ENCODE peak calls at places on chromosome 4, in five cellular contexts. I, G, F, S and R are unnamed samples.

GRCh38 chr4:188387134-188387791 is 248.0 kb downstream of the TRIML1 start:
- DNase-seq in F (no peak), G (no peak), I (no peak), S (no peak), R (no peak)

GRCh38 chr4:47639531-47639930 is 154.5 kb downstream of the ATP10D start:
- DNase-seq in G (no peak), I (no peak), F (peak), S (no peak), R (no peak)

GRCh38 chr4:174398728-174399127 is 115.0 kb downstream of the CEP44 start:
- DNase-seq in S (peak), G (no peak), F (peak), I (no peak), R (no peak)

GRCh38 chr4:2494992-2495391 is 26.1 kb downstream of the RNF4 start:
- DNase-seq in F (no peak), I (no peak), G (no peak), S (peak), R (no peak)

GRCh38 chr4:183563874-183564273 is 59.0 kb downstream of the ING2 start:
- DNase-seq in I (no peak), F (peak), G (no peak), S (peak), R (no peak)

GRCh38 chr4:183469327-183469726 is 24.9 kb downstream of the CDKN2AIP start:
- DNase-seq in S (no peak), I (no peak), G (no peak), F (no peak), R (no peak)

GRCh38 chr4:40233227-40233626 is 36.4 kb downstream of the RHOH start:
- DNase-seq in G (no peak), I (no peak), S (no peak), F (no peak), R (no peak)

GRCh38 chr4:122218762-122219161 is 66.6 kb downstream of the BLTP1 start:
- DNase-seq in S (peak), G (no peak), F (no peak), I (no peak), R (no peak)

GRCh38 chr4:5753766-5754528 is 42.9 kb downstream of the EVC start:
- DNase-seq in I (no peak), S (peak), G (no peak), F (peak), R (no peak)

GRCh38 chr4:73608677-73609594 is 11.3 kb downstream of the RASSF6 start:
- DNase-seq in I (no peak), G (no peak), S (peak), F (no peak), R (no peak)

GRCh38 chr4:115918149-115918548 is 804.7 kb upstream of the NDST4 start:
- DNase-seq in F (no peak), S (no peak), G (no peak), I (no peak), R (no peak)

GRCh38 chr4:2793578-2793919 is 664 bp downstream of the SH3BP2 start:
- DNase-seq in G (no peak), I (no peak), S (peak), F (peak), R (no peak)

GRCh38 chr4:28449080-28449479 is 1588.4 kb downstream of the STIM2 start:
- DNase-seq in F (no peak), I (no peak), G (no peak), S (peak), R (no peak)

GRCh38 chr4:56976283-56976877 is 1.0 kb downstream of the NOA1 start:
- DNase-seq in S (no peak), I (no peak), G (no peak), F (no peak), R (no peak)

GRCh38 chr4:33150139-33150538 is 2430.0 kb downstream of the PCDH7 start:
- DNase-seq in G (no peak), I (no peak), S (no peak), F (no peak), R (no peak)

GRCh38 chr4:158295053-158295452 is 84.8 kb downstream of the TMEM144 start:
- DNase-seq in G (no peak), I (no peak), F (no peak), S (peak), R (no peak)

GRCh38 chr4:70721747-70722146 is at the start of gene RUFY3:
- DNase-seq in G (no peak), I (no peak), F (peak), S (peak), R (no peak)

GRCh38 chr4:169604131-169604900 is 8.1 kb downstream of the NEK1 start:
- DNase-seq in G (no peak), F (peak), S (peak), I (no peak), R (no peak)

GRCh38 chr4:174864031-174864430 is 35.0 kb upstream of the GLRA3 start:
- DNase-seq in G (no peak), F (no peak), S (no peak), I (no peak), R (no peak)

GRCh38 chr4:44425614-44426208 is 22.9 kb downstream of the KCTD8 start:
- DNase-seq in G (no peak), S (peak), I (no peak), F (no peak), R (no peak)

GRCh38 chr4:26717332-26717731 is 133.4 kb downstream of the TBC1D19 start:
- DNase-seq in I (no peak), S (peak), G (no peak), F (peak), R (no peak)

GRCh38 chr4:86657382-86657781 is 63.3 kb downstream of the PTPN13 start:
- DNase-seq in G (no peak), S (no peak), F (no peak), I (no peak), R (no peak)

GRCh38 chr4:4950891-4951290 is 68.4 kb downstream of the CYTL1 start:
- DNase-seq in S (no peak), G (no peak), I (no peak), F (no peak), R (no peak)

GRCh38 chr4:112563431-112564200 is 47.6 kb upstream of the NEUROG2 start:
- DNase-seq in S (no peak), F (no peak), I (no peak), G (no peak), R (no peak)

GRCh38 chr4:159272341-159273125 is 169.7 kb downstream of the RAPGEF2 start:
- DNase-seq in F (no peak), I (no peak), S (peak), G (no peak), R (no peak)

GRCh38 chr4:119204898-119205297 is 7.6 kb upstream of the USP53 start:
- DNase-seq in F (no peak), G (no peak), S (peak), I (no peak), R (peak)

GRCh38 chr4:84063618-84064017 is 435.5 kb downstream of the NKX6-1 start:
- DNase-seq in I (no peak), S (no peak), F (no peak), G (no peak), R (no peak)

GRCh38 chr4:37446016-37446415 is 201.5 kb downstream of the NWD2 start:
- DNase-seq in I (no peak), S (no peak), F (peak), G (no peak), R (no peak)

GRCh38 chr4:137387924-137388323 is 144.4 kb downstream of the PCDH18 start:
- DNase-seq in S (peak), F (peak), I (no peak), G (no peak), R (no peak)

GRCh38 chr4:48780867-48781219 is 764 bp upstream of the FRYL start:
- DNase-seq in G (peak), I (no peak), F (peak), S (peak), R (peak)

GRCh38 chr4:89212666-89213381 is 94.8 kb downstream of the GPRIN3 start:
- DNase-seq in F (peak), G (no peak), I (no peak), S (no peak), R (no peak)

GRCh38 chr4:39464886-39465501 is 6.1 kb downstream of the LIAS start:
- DNase-seq in G (no peak), S (peak), I (peak), F (peak), R (no peak)

GRCh38 chr4:17033256-17034245 is 135.1 kb upstream of the LDB2 start:
- DNase-seq in G (no peak), I (no peak), S (peak), F (peak), R (no peak)

GRCh38 chr4:86592553-86593249 is 1.4 kb upstream of the PTPN13 start:
- DNase-seq in F (peak), S (no peak), G (no peak), I (no peak), R (no peak)

GRCh38 chr4:78152795-78153194 is 95.7 kb downstream of the FRAS1 start:
- DNase-seq in G (no peak), F (no peak), I (no peak), S (no peak), R (no peak)

GRCh38 chr4:66791686-66792085 is 753.6 kb downstream of the CENPC start:
- DNase-seq in I (no peak), S (no peak), F (no peak), G (no peak), R (no peak)

GRCh38 chr4:153206534-153206933 is 2.3 kb downstream of the TRIM2 start:
- DNase-seq in S (no peak), F (no peak), G (no peak), I (no peak), R (no peak)

GRCh38 chr4:77043507-77044131 is 32.2 kb downstream of the CCNI start:
- DNase-seq in I (no peak), S (peak), F (no peak), G (no peak), R (no peak)

GRCh38 chr4:42397635-42398447 is 553 bp downstream of the SHISA3 start:
- DNase-seq in I (no peak), S (peak), F (peak), G (no peak), R (no peak)
- H3K4me3 ChIP-seq in I (peak), S (peak), F (peak), G (peak), R (no peak)

GRCh38 chr4:176268963-176269362 is at the start of gene ASB5:
- DNase-seq in I (no peak), S (no peak), F (no peak), G (no peak), R (no peak)

GRCh38 chr4:176271749-176272148 is 2.7 kb upstream of the ASB5 start:
- DNase-seq in G (no peak), I (no peak), S (peak), F (peak), R (no peak)

GRCh38 chr4:176272799-176273198 is 3.8 kb upstream of the ASB5 start:
- DNase-seq in F (no peak), I (no peak), S (no peak), G (no peak), R (no peak)

GRCh38 chr4:176273741-176274140 is 4.7 kb upstream of the ASB5 start:
- DNase-seq in S (no peak), I (no peak), G (no peak), F (peak), R (no peak)

DNA sequence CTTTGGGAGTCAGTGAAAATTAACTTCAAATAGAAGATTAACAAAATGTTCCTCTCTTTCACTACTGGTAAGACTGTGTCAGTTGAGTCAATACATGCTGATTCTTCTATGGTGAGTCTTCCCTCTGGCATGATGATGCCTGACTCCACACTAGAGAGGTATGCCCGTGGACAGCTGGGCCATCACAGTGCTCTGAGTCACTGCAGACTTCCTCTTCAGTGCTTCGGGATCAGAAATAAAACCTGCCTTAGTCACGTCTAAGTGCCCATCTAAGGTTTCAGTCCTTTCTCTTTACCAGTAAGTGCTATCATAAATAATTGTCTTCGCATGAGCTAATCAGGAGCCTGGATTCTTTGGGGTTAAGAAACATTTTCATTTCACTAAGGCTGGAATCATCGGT is 1.6 kb upstream of the ASB5 start:
- DNase-seq in I (no peak), G (no peak), S (peak), F (peak), R (no peak)
- H3K4me3 ChIP-seq in I (no peak), G (no peak), S (no peak), F (peak), R (no peak)

DNA sequence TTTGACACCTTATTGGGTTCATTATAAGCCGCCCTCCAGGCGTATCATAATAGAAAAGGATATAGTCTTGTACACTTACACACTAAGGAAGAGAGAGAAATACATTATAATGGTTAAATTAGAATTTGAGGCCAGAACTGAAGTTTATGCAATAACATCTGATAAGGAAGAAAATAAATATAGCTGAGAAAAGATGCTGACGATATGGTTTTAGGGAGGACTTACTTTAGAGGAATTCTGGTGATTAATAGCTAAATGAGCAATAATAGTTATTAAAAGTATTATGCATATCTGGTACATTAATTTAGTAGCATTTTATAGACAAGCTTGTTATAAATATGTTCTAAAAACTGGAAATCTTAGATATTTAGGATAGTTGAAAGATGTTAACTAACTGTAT is 12.1 kb downstream of the MCUB start:
- DNase-seq in S (no peak), G (no peak), F (no peak), I (no peak), R (no peak)
- H3K4me3 ChIP-seq in S (no peak), G (no peak), F (no peak), I (no peak), R (no peak)

DNA sequence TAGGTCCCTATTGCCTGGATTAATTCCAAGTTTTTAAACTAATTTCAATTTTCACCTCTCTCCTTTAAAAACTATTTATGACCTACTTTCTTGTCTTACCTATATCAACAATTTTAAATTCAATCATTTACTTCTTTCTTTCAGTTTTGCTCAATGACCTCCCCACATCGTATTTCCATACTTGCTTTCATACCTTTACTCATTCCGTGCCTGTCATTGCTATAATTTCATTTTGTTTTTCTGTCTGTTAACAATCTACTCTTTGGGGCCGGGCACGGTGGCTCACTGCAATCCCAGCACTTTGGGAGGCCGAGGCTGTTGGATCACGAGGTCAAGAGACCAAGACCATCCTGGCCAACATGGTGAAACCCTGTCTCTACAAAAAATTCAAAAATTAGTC is 781.1 kb downstream of the FSTL5 start:
- DNase-seq in I (no peak), F (no peak), S (no peak), G (no peak), R (no peak)
- H3K4me3 ChIP-seq in I (no peak), F (no peak), S (no peak), G (no peak), R (no peak)

DNA sequence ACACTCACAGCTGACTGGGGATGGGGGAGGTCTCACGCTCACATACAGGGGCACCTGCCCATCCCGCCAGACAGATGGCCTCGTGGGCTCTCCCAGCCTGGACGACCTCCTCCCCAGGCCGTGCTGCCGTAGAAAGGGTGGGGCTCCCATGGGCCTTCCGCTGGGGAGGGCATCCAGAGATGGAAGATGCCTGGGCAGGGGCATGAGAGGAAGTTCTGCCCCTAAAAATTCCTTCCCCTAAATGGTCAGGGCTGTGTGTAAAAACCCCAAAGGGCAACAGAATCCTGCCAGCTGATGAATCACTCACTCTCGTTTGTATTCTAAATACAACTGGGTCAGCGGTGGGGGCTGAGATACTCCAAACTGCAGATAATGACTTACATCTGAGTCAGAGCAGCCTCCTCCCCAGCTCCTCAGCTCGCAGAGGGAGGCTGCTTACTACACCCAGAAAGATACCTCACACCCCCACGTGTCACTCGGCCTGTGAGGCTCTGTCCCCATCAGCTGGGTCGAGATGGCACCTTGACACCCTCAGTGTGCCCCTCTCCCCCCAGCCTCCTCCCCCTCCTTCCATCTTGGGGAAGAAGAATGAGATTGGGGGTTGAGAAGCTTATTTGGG is 10.1 kb downstream of the WDR1 start:
- DNase-seq in I (no peak), F (peak), S (peak), G (peak), R (peak)
- H3K4me3 ChIP-seq in I (no peak), F (peak), S (no peak), G (peak), R (peak)